ENCODE peak calls at places on chromosome 17, in five cellular contexts. One of them, this sample, is unnamed.
A peak's percentile ranks its signal among the peaks of the same experiment; 100 is the strongest.

GRCh38 chr17:27206447-27206846 is 87.5 kb upstream of the WSB1 start:
- DNase-seq in amygdala: no peak
- DNase-seq in fibroblast of the conjunctiva: no peak
- DNase-seq in lung: no peak
- DNase-seq in activated effector memory CD4-positive, alpha-beta T cell treated with Interleukin-2 at 50 U/mL for 16 hours: no peak
- DNase-seq in this sample: no peak

GRCh38 chr17:35189291-35189690 is 4.9 kb downstream of the SLC35G3 start:
- DNase-seq in amygdala: no peak
- DNase-seq in fibroblast of the conjunctiva: no peak
- DNase-seq in lung: no peak
- DNase-seq in activated effector memory CD4-positive, alpha-beta T cell treated with Interleukin-2 at 50 U/mL for 16 hours: no peak
- DNase-seq in this sample: no peak

GRCh38 chr17:71339219-71339618 is 781.6 kb upstream of the SOX9 start:
- DNase-seq in amygdala: no peak
- DNase-seq in fibroblast of the conjunctiva: no peak
- DNase-seq in lung: no peak
- DNase-seq in activated effector memory CD4-positive, alpha-beta T cell treated with Interleukin-2 at 50 U/mL for 16 hours: no peak
- DNase-seq in this sample: no peak

GRCh38 chr17:72393553-72393952 is 272.7 kb downstream of the SOX9 start:
- DNase-seq in amygdala: no peak
- DNase-seq in fibroblast of the conjunctiva: no peak
- DNase-seq in lung: no peak
- DNase-seq in activated effector memory CD4-positive, alpha-beta T cell treated with Interleukin-2 at 50 U/mL for 16 hours: no peak
- DNase-seq in this sample: no peak

GRCh38 chr17:75601057-75601987 is 13.7 kb downstream of the MYO15B start:
- DNase-seq in amygdala: no peak
- DNase-seq in fibroblast of the conjunctiva: no peak
- DNase-seq in lung: peak; percentile 64
- DNase-seq in activated effector memory CD4-positive, alpha-beta T cell treated with Interleukin-2 at 50 U/mL for 16 hours: peak; percentile 33
- DNase-seq in this sample: no peak

GRCh38 chr17:73261952-73262675 is 434 bp upstream of the CPSF4L start:
- DNase-seq in amygdala: no peak
- DNase-seq in fibroblast of the conjunctiva: no peak
- DNase-seq in lung: no peak
- DNase-seq in activated effector memory CD4-positive, alpha-beta T cell treated with Interleukin-2 at 50 U/mL for 16 hours: no peak
- DNase-seq in this sample: peak; percentile 33

GRCh38 chr17:46056800-46057304 is 57.8 kb downstream of the STH start:
- DNase-seq in amygdala: no peak
- DNase-seq in fibroblast of the conjunctiva: no peak
- DNase-seq in lung: no peak
- DNase-seq in activated effector memory CD4-positive, alpha-beta T cell treated with Interleukin-2 at 50 U/mL for 16 hours: no peak
- DNase-seq in this sample: no peak

GRCh38 chr17:17408236-17408794 is 68.5 kb upstream of the MED9 start:
- DNase-seq in amygdala: no peak
- DNase-seq in fibroblast of the conjunctiva: no peak
- DNase-seq in lung: no peak
- DNase-seq in activated effector memory CD4-positive, alpha-beta T cell treated with Interleukin-2 at 50 U/mL for 16 hours: no peak
- DNase-seq in this sample: no peak

GRCh38 chr17:68288375-68288774 is 2.6 kb downstream of the SLC16A6 start:
- DNase-seq in amygdala: no peak
- DNase-seq in fibroblast of the conjunctiva: no peak
- DNase-seq in lung: no peak
- DNase-seq in activated effector memory CD4-positive, alpha-beta T cell treated with Interleukin-2 at 50 U/mL for 16 hours: no peak
- DNase-seq in this sample: no peak

GRCh38 chr17:59254742-59255141 is 34.4 kb downstream of the GDPD1 start:
- DNase-seq in amygdala: no peak
- DNase-seq in fibroblast of the conjunctiva: no peak
- DNase-seq in lung: no peak
- DNase-seq in activated effector memory CD4-positive, alpha-beta T cell treated with Interleukin-2 at 50 U/mL for 16 hours: no peak
- DNase-seq in this sample: no peak

GRCh38 chr17:74128456-74128855 is 75.0 kb upstream of the RPL38 start:
- DNase-seq in amygdala: no peak
- DNase-seq in fibroblast of the conjunctiva: no peak
- DNase-seq in lung: no peak
- DNase-seq in activated effector memory CD4-positive, alpha-beta T cell treated with Interleukin-2 at 50 U/mL for 16 hours: no peak
- DNase-seq in this sample: no peak

GRCh38 chr17:8056232-8056975 is 17.5 kb downstream of the ALOX15B start:
- DNase-seq in amygdala: no peak
- DNase-seq in fibroblast of the conjunctiva: peak; percentile 35
- DNase-seq in lung: peak; percentile 80
- DNase-seq in activated effector memory CD4-positive, alpha-beta T cell treated with Interleukin-2 at 50 U/mL for 16 hours: no peak
- DNase-seq in this sample: peak; percentile 25

GRCh38 chr17:50689956-50690886 is 17.5 kb downstream of the ANKRD40 start:
- DNase-seq in amygdala: no peak
- DNase-seq in fibroblast of the conjunctiva: no peak
- DNase-seq in lung: no peak
- DNase-seq in activated effector memory CD4-positive, alpha-beta T cell treated with Interleukin-2 at 50 U/mL for 16 hours: no peak
- DNase-seq in this sample: peak; percentile 50

GRCh38 chr17:9074106-9074505 is 52.8 kb downstream of the NTN1 start:
- DNase-seq in amygdala: no peak
- DNase-seq in fibroblast of the conjunctiva: no peak
- DNase-seq in lung: no peak
- DNase-seq in activated effector memory CD4-positive, alpha-beta T cell treated with Interleukin-2 at 50 U/mL for 16 hours: no peak
- DNase-seq in this sample: no peak

GRCh38 chr17:73030995-73031394 is 61.5 kb downstream of the SLC39A11 start:
- DNase-seq in amygdala: no peak
- DNase-seq in fibroblast of the conjunctiva: no peak
- DNase-seq in lung: no peak
- DNase-seq in activated effector memory CD4-positive, alpha-beta T cell treated with Interleukin-2 at 50 U/mL for 16 hours: no peak
- DNase-seq in this sample: no peak